ENCODE peak calls at places on chromosomes 4 and X, in seven cellular contexts. One of them, this sample, is unnamed.

GRCh38 chr4:3054169-3054759 is 20.1 kb downstream of the HTT-AS start:
- DNase-seq in activated naive CD8-positive, alpha-beta T cell treated with anti-CD3 and anti-CD28 coated beads, Interleukin-2, amount 10 ng/mL, durations not matched to agents 7 days and 5 days: no peak
- DNase-seq in dorsolateral prefrontal cortex: no peak
- DNase-seq in iris pigment epithelial cell: no peak
- DNase-seq in GM20000: no peak
- DNase-seq in tibial nerve: no peak
- DNase-seq in GM04504: no peak
- DNase-seq in this sample: no peak

GRCh38 chr4:109816082-109816442 is 500 bp downstream of the GAR1 start:
- DNase-seq in activated naive CD8-positive, alpha-beta T cell treated with anti-CD3 and anti-CD28 coated beads, Interleukin-2, amount 10 ng/mL, durations not matched to agents 7 days and 5 days: peak; percentile 73
- DNase-seq in dorsolateral prefrontal cortex: peak; percentile 47
- DNase-seq in iris pigment epithelial cell: no peak
- DNase-seq in GM20000: peak; percentile 8
- DNase-seq in tibial nerve: no peak
- DNase-seq in GM04504: no peak
- DNase-seq in this sample: no peak

GRCh38 chr4:183798249-183798920 is 106.7 kb upstream of the STOX2 start:
- DNase-seq in activated naive CD8-positive, alpha-beta T cell treated with anti-CD3 and anti-CD28 coated beads, Interleukin-2, amount 10 ng/mL, durations not matched to agents 7 days and 5 days: peak; percentile 35
- DNase-seq in dorsolateral prefrontal cortex: no peak
- DNase-seq in iris pigment epithelial cell: no peak
- DNase-seq in GM20000: no peak
- DNase-seq in tibial nerve: no peak
- DNase-seq in GM04504: no peak
- DNase-seq in this sample: no peak

GRCh38 chr4:138634915-138635314 is 380.7 kb upstream of the NOCT start:
- DNase-seq in activated naive CD8-positive, alpha-beta T cell treated with anti-CD3 and anti-CD28 coated beads, Interleukin-2, amount 10 ng/mL, durations not matched to agents 7 days and 5 days: no peak
- DNase-seq in dorsolateral prefrontal cortex: no peak
- DNase-seq in iris pigment epithelial cell: no peak
- DNase-seq in GM20000: no peak
- DNase-seq in tibial nerve: no peak
- DNase-seq in GM04504: no peak
- DNase-seq in this sample: no peak

GRCh38 chrX:370244-370962 is 16.3 kb downstream of the PPP2R3B start:
- DNase-seq in activated naive CD8-positive, alpha-beta T cell treated with anti-CD3 and anti-CD28 coated beads, Interleukin-2, amount 10 ng/mL, durations not matched to agents 7 days and 5 days: no peak
- DNase-seq in dorsolateral prefrontal cortex: no peak
- DNase-seq in iris pigment epithelial cell: no peak
- DNase-seq in GM20000: no peak
- DNase-seq in tibial nerve: no peak
- DNase-seq in GM04504: no peak
- DNase-seq in this sample: no peak

GRCh38 chrX:10041383-10041782 is 74.2 kb downstream of the CLDN34 start:
- DNase-seq in activated naive CD8-positive, alpha-beta T cell treated with anti-CD3 and anti-CD28 coated beads, Interleukin-2, amount 10 ng/mL, durations not matched to agents 7 days and 5 days: no peak
- DNase-seq in dorsolateral prefrontal cortex: no peak
- DNase-seq in iris pigment epithelial cell: peak; percentile 36
- DNase-seq in GM20000: no peak
- DNase-seq in tibial nerve: no peak
- DNase-seq in GM04504: no peak
- DNase-seq in this sample: peak; percentile 33

GRCh38 chr4:115272585-115272984 is 159.2 kb upstream of the NDST4 start:
- DNase-seq in activated naive CD8-positive, alpha-beta T cell treated with anti-CD3 and anti-CD28 coated beads, Interleukin-2, amount 10 ng/mL, durations not matched to agents 7 days and 5 days: no peak
- DNase-seq in dorsolateral prefrontal cortex: no peak
- DNase-seq in iris pigment epithelial cell: no peak
- DNase-seq in GM20000: no peak
- DNase-seq in tibial nerve: no peak
- DNase-seq in GM04504: no peak
- DNase-seq in this sample: no peak

GRCh38 chrX:119618439-119618838 is 12.2 kb upstream of the NKRF start:
- DNase-seq in activated naive CD8-positive, alpha-beta T cell treated with anti-CD3 and anti-CD28 coated beads, Interleukin-2, amount 10 ng/mL, durations not matched to agents 7 days and 5 days: no peak
- DNase-seq in dorsolateral prefrontal cortex: no peak
- DNase-seq in iris pigment epithelial cell: no peak
- DNase-seq in GM20000: no peak
- DNase-seq in tibial nerve: no peak
- DNase-seq in GM04504: no peak
- DNase-seq in this sample: no peak

GRCh38 chrX:133792198-133792953 is 193.0 kb downstream of the GPC3 start:
- DNase-seq in activated naive CD8-positive, alpha-beta T cell treated with anti-CD3 and anti-CD28 coated beads, Interleukin-2, amount 10 ng/mL, durations not matched to agents 7 days and 5 days: peak; percentile 41
- DNase-seq in dorsolateral prefrontal cortex: peak; percentile 68
- DNase-seq in iris pigment epithelial cell: peak; percentile 67
- DNase-seq in GM20000: peak; percentile 47
- DNase-seq in tibial nerve: peak; percentile 50
- DNase-seq in GM04504: peak; percentile 34
- DNase-seq in this sample: peak; percentile 56

GRCh38 chrX:20654596-20655106 is 387.9 kb upstream of the RPS6KA3 start:
- DNase-seq in activated naive CD8-positive, alpha-beta T cell treated with anti-CD3 and anti-CD28 coated beads, Interleukin-2, amount 10 ng/mL, durations not matched to agents 7 days and 5 days: no peak
- DNase-seq in dorsolateral prefrontal cortex: no peak
- DNase-seq in iris pigment epithelial cell: no peak
- DNase-seq in GM20000: no peak
- DNase-seq in tibial nerve: no peak
- DNase-seq in GM04504: no peak
- DNase-seq in this sample: no peak

GRCh38 chr4:55386073-55386472 is 9.7 kb upstream of the TMEM165 start:
- DNase-seq in activated naive CD8-positive, alpha-beta T cell treated with anti-CD3 and anti-CD28 coated beads, Interleukin-2, amount 10 ng/mL, durations not matched to agents 7 days and 5 days: no peak
- DNase-seq in dorsolateral prefrontal cortex: no peak
- DNase-seq in iris pigment epithelial cell: peak; percentile 61
- DNase-seq in GM20000: peak; percentile 25
- DNase-seq in tibial nerve: no peak
- DNase-seq in GM04504: no peak
- DNase-seq in this sample: no peak

GRCh38 chr4:20026456-20026855 is 225.2 kb upstream of the SLIT2 start:
- DNase-seq in activated naive CD8-positive, alpha-beta T cell treated with anti-CD3 and anti-CD28 coated beads, Interleukin-2, amount 10 ng/mL, durations not matched to agents 7 days and 5 days: no peak
- DNase-seq in dorsolateral prefrontal cortex: no peak
- DNase-seq in iris pigment epithelial cell: peak; percentile 66
- DNase-seq in GM20000: no peak
- DNase-seq in tibial nerve: no peak
- DNase-seq in GM04504: peak; percentile 13
- DNase-seq in this sample: no peak

GRCh38 chr4:100175853-100176252 is 14.4 kb downstream of the DDIT4L start:
- DNase-seq in activated naive CD8-positive, alpha-beta T cell treated with anti-CD3 and anti-CD28 coated beads, Interleukin-2, amount 10 ng/mL, durations not matched to agents 7 days and 5 days: no peak
- DNase-seq in dorsolateral prefrontal cortex: no peak
- DNase-seq in iris pigment epithelial cell: no peak
- DNase-seq in GM20000: no peak
- DNase-seq in tibial nerve: no peak
- DNase-seq in GM04504: no peak
- DNase-seq in this sample: no peak

GRCh38 chr4:30429813-30430466 is 290.2 kb upstream of the PCDH7 start:
- DNase-seq in activated naive CD8-positive, alpha-beta T cell treated with anti-CD3 and anti-CD28 coated beads, Interleukin-2, amount 10 ng/mL, durations not matched to agents 7 days and 5 days: no peak
- DNase-seq in dorsolateral prefrontal cortex: no peak
- DNase-seq in iris pigment epithelial cell: peak; percentile 74
- DNase-seq in GM20000: no peak
- DNase-seq in tibial nerve: no peak
- DNase-seq in GM04504: no peak
- DNase-seq in this sample: no peak